ENCODE peak calls at places on chromosomes 11 and 22, in five cellular contexts. One of them, this sample, is unnamed. For H3K36me3 and H3K9me3, the result is how much of the 10 kb centered on the place peaks cover.

GRCh38 chr22:50444663-50445062 is 30.2 kb downstream of the SBF1 start:
- DNase-seq in HCT116: peak
- DNase-seq in right lobe of liver: no peak
- DNase-seq in CD8-positive, alpha-beta memory T cell: no peak
- DNase-seq in BE2C: no peak
- DNase-seq in this sample: no peak

GRCh38 chr11:12798609-12799011 is 124.4 kb downstream of the TEAD1 start:
- DNase-seq in HCT116: no peak
- DNase-seq in right lobe of liver: no peak
- DNase-seq in CD8-positive, alpha-beta memory T cell: no peak
- DNase-seq in BE2C: no peak
- DNase-seq in this sample: no peak

GRCh38 chr11:110948112-110948511 is 235.9 kb upstream of the ARHGAP20 start:
- DNase-seq in HCT116: no peak
- DNase-seq in right lobe of liver: no peak
- DNase-seq in CD8-positive, alpha-beta memory T cell: no peak
- DNase-seq in BE2C: no peak
- DNase-seq in this sample: no peak

GRCh38 chr11:118619444-118620205 is 12.2 kb downstream of the PHLDB1 start:
- DNase-seq in HCT116: no peak
- DNase-seq in right lobe of liver: no peak
- DNase-seq in CD8-positive, alpha-beta memory T cell: no peak
- DNase-seq in BE2C: peak
- DNase-seq in this sample: peak

GRCh38 chr11:132361011-132361550 is 990.7 kb downstream of the NTM start:
- DNase-seq in HCT116: no peak
- DNase-seq in right lobe of liver: no peak
- DNase-seq in CD8-positive, alpha-beta memory T cell: no peak
- DNase-seq in BE2C: no peak
- DNase-seq in this sample: no peak

GRCh38 chr11:45538939-45539338 is 126.5 kb downstream of the CHST1 start:
- DNase-seq in HCT116: no peak
- DNase-seq in right lobe of liver: no peak
- DNase-seq in CD8-positive, alpha-beta memory T cell: no peak
- DNase-seq in BE2C: no peak
- DNase-seq in this sample: no peak

GRCh38 chr11:118002010-118002540 is 15.9 kb downstream of the IL10RA start:
- DNase-seq in HCT116: no peak
- DNase-seq in right lobe of liver: no peak
- DNase-seq in CD8-positive, alpha-beta memory T cell: no peak
- DNase-seq in BE2C: no peak
- DNase-seq in this sample: no peak

GRCh38 chr11:70027451-70027850 is 50.7 kb upstream of the ANO1 start:
- DNase-seq in HCT116: no peak
- DNase-seq in right lobe of liver: no peak
- DNase-seq in CD8-positive, alpha-beta memory T cell: no peak
- DNase-seq in BE2C: no peak
- DNase-seq in this sample: no peak

GRCh38 chr11:76797341-76798201 is 14.4 kb downstream of the TSKU start:
- DNase-seq in HCT116: no peak
- DNase-seq in right lobe of liver: no peak
- DNase-seq in CD8-positive, alpha-beta memory T cell: no peak
- DNase-seq in BE2C: no peak
- DNase-seq in this sample: no peak

GRCh38 chr22:39748877-39749276 is 144.7 kb downstream of the ENTHD1 start:
- DNase-seq in HCT116: no peak
- DNase-seq in right lobe of liver: no peak
- DNase-seq in CD8-positive, alpha-beta memory T cell: no peak
- DNase-seq in BE2C: no peak
- DNase-seq in this sample: no peak

GRCh38 chr11:130652671-130653335 is 204.4 kb downstream of the ADAMTS15 start:
- DNase-seq in HCT116: no peak
- DNase-seq in right lobe of liver: peak
- DNase-seq in CD8-positive, alpha-beta memory T cell: no peak
- DNase-seq in BE2C: no peak
- DNase-seq in this sample: peak

GRCh38 chr11:76410771-76411423 is 29.8 kb downstream of the GVQW3 start:
- DNase-seq in HCT116: no peak
- DNase-seq in right lobe of liver: no peak
- DNase-seq in CD8-positive, alpha-beta memory T cell: no peak
- DNase-seq in BE2C: peak
- DNase-seq in this sample: no peak

GRCh38 chr11:95140397-95141030 is 50.9 kb downstream of the ENDOD1 start:
- DNase-seq in HCT116: no peak
- DNase-seq in right lobe of liver: no peak
- DNase-seq in CD8-positive, alpha-beta memory T cell: no peak
- DNase-seq in BE2C: no peak
- DNase-seq in this sample: no peak

GRCh38 chr11:108228236-108228635 is 5.4 kb downstream of the ATM start:
- DNase-seq in HCT116: no peak
- DNase-seq in right lobe of liver: no peak
- DNase-seq in CD8-positive, alpha-beta memory T cell: no peak
- DNase-seq in BE2C: no peak
- DNase-seq in this sample: no peak

GRCh38 chr11:75954039-75954438 is 139.0 kb downstream of the UVRAG start:
- DNase-seq in HCT116: no peak
- DNase-seq in right lobe of liver: no peak
- DNase-seq in CD8-positive, alpha-beta memory T cell: no peak
- DNase-seq in BE2C: no peak
- DNase-seq in this sample: no peak

GRCh38 chr11:123799438-123799837 is 6.7 kb downstream of the OR6M1 start:
- DNase-seq in HCT116: no peak
- DNase-seq in right lobe of liver: no peak
- DNase-seq in CD8-positive, alpha-beta memory T cell: no peak
- DNase-seq in BE2C: no peak
- DNase-seq in this sample: no peak

GRCh38 chr11:78019808-78020207 is 3.3 kb downstream of the KCTD14 start:
- DNase-seq in HCT116: no peak
- DNase-seq in right lobe of liver: no peak
- DNase-seq in CD8-positive, alpha-beta memory T cell: no peak
- DNase-seq in BE2C: no peak
- DNase-seq in this sample: no peak

GRCh38 chr11:60970369-60970774 is 1.1 kb upstream of the CD6 start:
- DNase-seq in HCT116: peak
- DNase-seq in right lobe of liver: peak
- DNase-seq in CD8-positive, alpha-beta memory T cell: peak
- DNase-seq in BE2C: peak
- DNase-seq in this sample: peak

GRCh38 chr11:130611791-130612251 is 163.4 kb downstream of the ADAMTS15 start:
- DNase-seq in HCT116: no peak
- DNase-seq in right lobe of liver: no peak
- DNase-seq in CD8-positive, alpha-beta memory T cell: no peak
- DNase-seq in BE2C: no peak
- DNase-seq in this sample: no peak

GRCh38 chr11:69160296-69161116 is 4.8 kb downstream of the SMIM38 start:
- DNase-seq in HCT116: no peak
- DNase-seq in right lobe of liver: no peak
- DNase-seq in CD8-positive, alpha-beta memory T cell: no peak
- DNase-seq in BE2C: no peak
- DNase-seq in this sample: no peak

GRCh38 chr11:102229510-102230119 is 87.7 kb upstream of the BIRC3 start:
- DNase-seq in HCT116: no peak
- DNase-seq in right lobe of liver: no peak
- DNase-seq in CD8-positive, alpha-beta memory T cell: no peak
- DNase-seq in BE2C: no peak
- DNase-seq in this sample: no peak

DNA sequence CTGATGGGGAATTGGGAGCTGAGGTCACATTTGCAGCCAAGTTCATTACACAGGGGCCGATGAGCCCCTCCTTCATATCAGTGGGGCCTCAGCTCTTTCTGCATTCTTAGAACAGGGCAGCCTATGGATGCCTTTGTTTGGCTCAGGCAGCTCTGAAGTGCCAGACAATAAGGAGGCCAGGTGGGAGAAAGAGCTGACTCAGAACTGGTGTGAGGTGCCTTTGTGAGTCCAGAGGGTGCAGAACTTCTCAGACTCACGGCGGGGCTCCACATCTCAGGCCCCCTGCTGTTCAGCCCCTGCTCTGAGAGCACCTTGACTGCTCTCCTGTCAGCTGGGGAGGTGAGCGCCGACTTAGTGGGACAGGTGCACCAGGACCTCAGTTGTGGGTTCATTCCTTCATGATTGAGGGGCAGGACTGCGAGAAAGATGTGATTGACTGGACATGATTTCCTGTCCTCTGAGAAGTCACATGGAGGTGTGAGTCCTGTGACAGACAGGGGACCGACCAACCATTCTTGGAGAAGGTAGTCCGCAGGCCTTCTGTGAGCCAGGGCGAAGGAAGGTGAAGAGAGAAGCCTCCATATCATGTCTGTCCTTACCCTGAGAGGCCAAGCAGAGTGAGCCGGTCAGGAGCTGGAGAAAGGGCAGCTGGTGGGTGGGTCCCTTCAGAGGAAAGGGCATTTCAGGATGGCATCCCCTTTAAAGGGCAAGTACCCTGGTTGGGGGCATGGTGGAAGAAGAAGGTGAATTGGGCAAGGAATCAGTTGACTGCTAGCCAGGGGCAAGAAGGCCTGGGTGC is 245.0 kb upstream of the TBCEL start:
- DNase-seq in HCT116: no peak
- DNase-seq in right lobe of liver: no peak
- DNase-seq in CD8-positive, alpha-beta memory T cell: no peak
- DNase-seq in BE2C: no peak
- DNase-seq in this sample: no peak
- H3K4me3 ChIP-seq in HCT116: no peak
- H3K4me3 ChIP-seq in right lobe of liver: no peak
- H3K4me3 ChIP-seq in CD8-positive, alpha-beta memory T cell: no peak
- H3K4me3 ChIP-seq in BE2C: no peak
- H3K4me3 ChIP-seq in this sample: no peak

GRCh38 chr11:9379046-9379445 is 5.4 kb upstream of the IPO7 start:
- DNase-seq in HCT116: no peak
- DNase-seq in right lobe of liver: no peak
- DNase-seq in CD8-positive, alpha-beta memory T cell: no peak
- DNase-seq in BE2C: no peak
- DNase-seq in this sample: no peak
- H3K36me3 ChIP-seq in HCT116: under half
- H3K36me3 ChIP-seq in right lobe of liver: under half
- H3K36me3 ChIP-seq in CD8-positive, alpha-beta memory T cell: under half
- H3K36me3 ChIP-seq in BE2C: under half
- H3K36me3 ChIP-seq in this sample: under half

DNA sequence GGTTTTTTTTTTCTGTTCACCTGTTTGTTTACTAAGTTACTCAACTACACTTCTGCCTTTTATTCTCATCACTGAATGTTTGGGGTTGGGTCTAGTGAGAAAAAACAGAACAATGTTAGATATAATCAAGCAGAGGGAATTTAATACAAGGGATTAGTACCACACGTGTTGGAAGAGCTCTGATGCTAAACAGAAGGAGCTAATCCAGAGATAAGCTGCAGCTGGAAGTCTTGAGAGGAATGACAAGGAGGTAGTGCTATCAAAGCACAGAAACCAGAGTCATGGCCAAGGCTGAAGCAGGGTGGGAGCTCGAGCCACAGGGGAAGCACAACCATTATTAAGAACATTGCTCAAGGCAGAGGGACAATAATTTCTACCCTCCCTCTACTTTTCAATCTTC is 604.1 kb upstream of the ANO5 start:
- DNase-seq in HCT116: no peak
- DNase-seq in right lobe of liver: no peak
- DNase-seq in CD8-positive, alpha-beta memory T cell: no peak
- DNase-seq in BE2C: peak
- DNase-seq in this sample: no peak
- H3K9me3 ChIP-seq in HCT116: under half
- H3K9me3 ChIP-seq in right lobe of liver: under half
- H3K9me3 ChIP-seq in CD8-positive, alpha-beta memory T cell: under half
- H3K9me3 ChIP-seq in BE2C: under half
- H3K9me3 ChIP-seq in this sample: under half

DNA sequence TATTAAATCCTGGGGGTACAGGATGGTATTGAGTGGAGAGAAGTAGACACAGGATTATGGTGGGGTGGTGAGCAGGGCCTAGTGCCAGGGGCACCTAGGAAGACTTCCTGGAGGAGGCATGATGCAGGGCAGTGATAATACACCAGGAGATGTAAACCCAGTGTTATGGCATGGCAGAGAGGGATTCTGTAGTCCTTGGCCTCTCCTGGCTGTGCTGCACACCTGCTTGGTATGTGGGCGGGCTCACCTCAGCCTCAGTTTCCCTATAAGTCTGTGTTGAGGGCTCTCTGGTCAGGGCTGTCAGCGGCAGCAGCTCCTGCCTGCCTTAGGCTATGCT is 2.2 kb downstream of the PDXP start:
- DNase-seq in HCT116: no peak
- DNase-seq in right lobe of liver: no peak
- DNase-seq in CD8-positive, alpha-beta memory T cell: no peak
- DNase-seq in BE2C: no peak
- DNase-seq in this sample: no peak
- H3K4me3 ChIP-seq in HCT116: no peak
- H3K4me3 ChIP-seq in right lobe of liver: no peak
- H3K4me3 ChIP-seq in CD8-positive, alpha-beta memory T cell: no peak
- H3K4me3 ChIP-seq in BE2C: peak
- H3K4me3 ChIP-seq in this sample: no peak

DNA sequence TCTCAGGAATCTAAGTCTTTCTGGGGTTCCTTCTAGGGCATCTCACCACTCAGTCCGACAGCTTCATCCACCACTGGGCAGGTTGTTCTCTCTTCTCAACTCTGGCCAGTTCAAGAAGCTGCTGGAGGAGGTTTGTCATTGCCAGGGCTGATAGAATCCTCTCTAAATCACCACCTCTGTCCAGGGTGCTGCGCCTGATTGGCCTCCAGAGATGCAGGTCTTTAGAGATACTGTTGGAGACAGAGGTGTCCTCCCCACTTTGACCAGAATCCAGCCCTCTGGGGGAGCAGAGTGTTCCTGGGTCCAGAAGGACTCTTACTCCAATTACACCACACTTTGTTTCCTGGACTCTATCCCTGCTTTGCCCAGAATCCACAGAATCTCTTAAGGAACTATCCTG is 90.2 kb downstream of the NELL1 start:
- DNase-seq in HCT116: no peak
- DNase-seq in right lobe of liver: no peak
- DNase-seq in CD8-positive, alpha-beta memory T cell: no peak
- DNase-seq in BE2C: no peak
- DNase-seq in this sample: no peak
- H3K36me3 ChIP-seq in HCT116: under half
- H3K36me3 ChIP-seq in right lobe of liver: under half
- H3K36me3 ChIP-seq in CD8-positive, alpha-beta memory T cell: under half
- H3K36me3 ChIP-seq in BE2C: under half
- H3K36me3 ChIP-seq in this sample: under half

GRCh38 chr22:48257690-48258065 is 1495.2 kb downstream of the TBC1D22A start:
- DNase-seq in HCT116: no peak
- DNase-seq in right lobe of liver: no peak
- DNase-seq in CD8-positive, alpha-beta memory T cell: no peak
- DNase-seq in BE2C: no peak
- DNase-seq in this sample: no peak
- H3K9me3 ChIP-seq in HCT116: under half
- H3K9me3 ChIP-seq in right lobe of liver: under half
- H3K9me3 ChIP-seq in CD8-positive, alpha-beta memory T cell: under half
- H3K9me3 ChIP-seq in BE2C: under half
- H3K9me3 ChIP-seq in this sample: under half

DNA sequence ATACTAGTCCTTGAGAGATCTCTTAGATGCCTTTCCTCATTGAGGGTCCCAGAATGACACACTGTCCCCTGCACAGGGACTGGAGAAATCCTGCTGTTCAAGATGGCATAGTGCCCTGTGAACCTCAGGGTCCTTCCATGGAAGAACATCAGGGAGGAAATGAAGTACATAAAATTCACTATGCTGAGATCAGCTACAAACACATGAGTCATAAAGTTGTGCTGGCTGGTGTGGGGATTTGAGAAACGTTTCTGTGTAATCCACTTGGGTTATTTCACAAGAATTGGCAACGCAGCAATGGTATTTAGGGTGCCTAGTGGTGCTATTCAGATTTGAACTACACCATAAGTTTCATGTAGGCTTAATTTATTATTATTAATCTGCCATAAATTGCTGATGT is 174.4 kb downstream of the MAML2 start:
- DNase-seq in HCT116: no peak
- DNase-seq in right lobe of liver: no peak
- DNase-seq in CD8-positive, alpha-beta memory T cell: no peak
- DNase-seq in BE2C: no peak
- DNase-seq in this sample: no peak
- H3K4me3 ChIP-seq in HCT116: no peak
- H3K4me3 ChIP-seq in right lobe of liver: no peak
- H3K4me3 ChIP-seq in CD8-positive, alpha-beta memory T cell: no peak
- H3K4me3 ChIP-seq in BE2C: no peak
- H3K4me3 ChIP-seq in this sample: no peak